ENCODE peak calls at places on chromosomes 3 and 15, in ten cellular contexts. I, Z, Q, G, F, K, L, V, Y and J are unnamed samples.

GRCh38 chr15:92069308-92070244 is 216.1 kb downstream of the SLCO3A1 start:
- DNase-seq in V (peak), G (peak), Y (no peak), I (no peak), F (no peak), K (peak), Q (no peak), Z (no peak), L (peak), J (no peak)

GRCh38 chr15:71892335-71892734 is 82.0 kb downstream of the NR2E3 start:
- DNase-seq in Q (no peak), Y (no peak), V (no peak), G (no peak), F (no peak), K (no peak), Z (no peak), L (no peak), I (no peak), J (no peak)

GRCh38 chr15:99961011-99961441 is 227.8 kb upstream of the LYSMD4 start:
- DNase-seq in F (no peak), Y (no peak), K (no peak), I (peak), Q (no peak), G (peak), Z (no peak), L (peak), V (no peak), J (no peak)

GRCh38 chr3:55481067-55481917 is 5.8 kb downstream of the WNT5A start:
- DNase-seq in Q (no peak), I (no peak), Y (no peak), G (peak), F (no peak), K (no peak), Z (no peak), V (no peak), L (no peak), J (no peak)

GRCh38 chr3:58258392-58259040 is 20.9 kb downstream of the ABHD6 start:
- DNase-seq in Q (no peak), V (no peak), G (no peak), Z (no peak), K (no peak), I (no peak), Y (no peak), L (no peak), F (no peak), J (no peak)

GRCh38 chr3:66338927-66339326 is 118.1 kb downstream of the SLC25A26 start:
- DNase-seq in L (no peak), F (no peak), Q (no peak), Y (no peak), K (no peak), Z (no peak), I (no peak), V (peak), G (no peak), J (no peak)

GRCh38 chr3:44184319-44184953 is 57.2 kb upstream of the TOPAZ1 start:
- DNase-seq in L (no peak), I (no peak), F (no peak), V (no peak), K (no peak), Q (peak), G (no peak), Y (peak), Z (no peak), J (no peak)

GRCh38 chr3:127572186-127572585 is 18.3 kb downstream of the TPRA1 start:
- DNase-seq in K (no peak), L (no peak), I (no peak), G (no peak), Q (no peak), Y (no peak), Z (no peak), F (no peak), V (no peak), J (no peak)

GRCh38 chr3:106067711-106068110 is 198.9 kb upstream of the CBLB start:
- DNase-seq in Q (no peak), G (no peak), K (no peak), I (no peak), L (no peak), Y (no peak), Z (no peak), V (no peak), F (no peak), J (no peak)

GRCh38 chr3:188104050-188104449 is 49.9 kb upstream of the LPP start:
- DNase-seq in I (no peak), Q (no peak), Z (no peak), L (no peak), V (peak), Y (no peak), G (no peak), F (no peak), K (no peak), J (no peak)

GRCh38 chr3:114892117-114892870 is 254.8 kb downstream of the ZBTB20 start:
- DNase-seq in Z (no peak), F (no peak), L (no peak), Y (no peak), K (no peak), I (no peak), G (no peak), Q (no peak), V (no peak), J (no peak)

GRCh38 chr15:83064859-83065258 is 2.2 kb downstream of the BTBD1 start:
- DNase-seq in G (peak), Y (no peak), V (no peak), F (no peak), Z (no peak), I (no peak), K (no peak), L (no peak), Q (no peak), J (no peak)

GRCh38 chr15:64249842-64250575 is 87.2 kb upstream of the PPIB start:
- DNase-seq in F (no peak), K (no peak), Z (no peak), V (peak), L (no peak), G (no peak), I (no peak), Q (no peak), Y (no peak), J (no peak)

GRCh38 chr3:101070260-101071121 is 77.3 kb upstream of the ABI3BP start:
- DNase-seq in L (peak), I (peak), Q (no peak), G (peak), V (no peak), K (no peak), Z (peak), F (peak), Y (peak), J (no peak)